ENCODE peak calls at places on chromosomes 12 and 14, in nine cellular contexts. D, F, P, B, V, M, Z, R and A are unnamed samples.

GRCh38 chr12:129357233-129357632 is 504.0 kb downstream of the GLT1D1 start:
- DNase-seq in D (no peak), F (no peak), P (no peak), B (no peak), V (no peak), M (no peak), Z (no peak), R (no peak), A (no peak)

GRCh38 chr12:100652488-100652887 is 79.0 kb downstream of the GAS2L3 start:
- DNase-seq in D (no peak), F (no peak), P (no peak), B (no peak), V (peak), M (no peak), Z (no peak), R (no peak), A (no peak)

GRCh38 chr14:60946773-60947172 is 34.1 kb downstream of the TRMT5 start:
- DNase-seq in D (no peak), F (no peak), P (no peak), B (no peak), V (no peak), M (no peak), Z (no peak), R (no peak), A (no peak)

GRCh38 chr12:9244894-9245293 is 36.7 kb upstream of the PZP start:
- DNase-seq in D (no peak), F (peak), P (peak), B (no peak), V (no peak), M (no peak), Z (no peak), R (no peak), A (no peak)

GRCh38 chr12:93571854-93572711 is at the start of gene SOCS2:
- DNase-seq in D (no peak), F (peak), P (peak), B (peak), V (peak), M (peak), Z (peak), R (peak), A (no peak)

GRCh38 chr12:120651821-120652220 is 11.4 kb downstream of the CABP1 start:
- DNase-seq in D (no peak), F (no peak), P (no peak), B (peak), V (no peak), M (no peak), Z (no peak), R (peak), A (no peak)

GRCh38 chr12:13193403-13194100 is 3.0 kb upstream of the EMP1 start:
- DNase-seq in D (no peak), F (no peak), P (no peak), B (no peak), V (peak), M (no peak), Z (no peak), R (no peak), A (peak)

GRCh38 chr12:44052554-44052953 is 216.7 kb downstream of the TMEM117 start:
- DNase-seq in D (no peak), F (no peak), P (no peak), B (no peak), V (no peak), M (no peak), Z (no peak), R (no peak), A (no peak)

GRCh38 chr12:50677858-50678257 is 86.0 kb upstream of the ATF1 start:
- DNase-seq in D (peak), F (no peak), P (no peak), B (peak), V (peak), M (no peak), Z (no peak), R (peak), A (no peak)

GRCh38 chr14:91774138-91775096 is 42.5 kb upstream of the CATSPERB start:
- DNase-seq in D (no peak), F (no peak), P (no peak), B (no peak), V (no peak), M (no peak), Z (no peak), R (no peak), A (no peak)

GRCh38 chr12:51886021-51886710 is 1.7 kb upstream of the ANKRD33 start:
- DNase-seq in D (peak), F (peak), P (peak), B (peak), V (peak), M (peak), Z (no peak), R (peak), A (peak)

GRCh38 chr14:67232066-67232465 is 9.2 kb upstream of the PALS1 start:
- DNase-seq in D (no peak), F (no peak), P (no peak), B (no peak), V (no peak), M (no peak), Z (no peak), R (no peak), A (no peak)

GRCh38 chr14:55781046-55781445 is 201.0 kb downstream of the KTN1 start:
- DNase-seq in D (peak), F (no peak), P (no peak), B (peak), V (peak), M (no peak), Z (no peak), R (no peak), A (no peak)

GRCh38 chr12:100953677-100954076 is 159.1 kb downstream of the ANO4 start:
- DNase-seq in D (no peak), F (no peak), P (no peak), B (no peak), V (peak), M (no peak), Z (no peak), R (no peak), A (no peak)

GRCh38 chr12:1594045-1594294 is 411 bp downstream of the FBXL14 start:
- DNase-seq in D (peak), F (no peak), P (peak), B (peak), V (no peak), M (no peak), Z (no peak), R (peak), A (no peak)

GRCh38 chr14:76446921-76447320 is 71.0 kb downstream of the ESRRB start:
- DNase-seq in D (no peak), F (no peak), P (no peak), B (no peak), V (no peak), M (no peak), Z (no peak), R (no peak), A (no peak)

GRCh38 chr14:34257505-34257904 is 204.5 kb downstream of the SPTSSA start:
- DNase-seq in D (no peak), F (no peak), P (no peak), B (no peak), V (no peak), M (no peak), Z (no peak), R (no peak), A (no peak)

GRCh38 chr12:94277426-94278000 is 129.1 kb downstream of the PLXNC1 start:
- DNase-seq in D (peak), F (no peak), P (no peak), B (peak), V (no peak), M (no peak), Z (no peak), R (peak), A (peak)

GRCh38 chr14:26276757-26277156 is 321.1 kb downstream of the NOVA1 start:
- DNase-seq in D (no peak), F (no peak), P (no peak), B (no peak), V (no peak), M (no peak), Z (peak), R (no peak), A (peak)

GRCh38 chr12:53451661-53452158 is at the start of gene PCBP2:
- DNase-seq in D (peak), F (peak), P (peak), B (peak), V (peak), M (peak), Z (peak), R (peak), A (peak)

GRCh38 chr12:57483466-57483865 is 3.8 kb upstream of the ARHGAP9 start:
- DNase-seq in D (peak), F (no peak), P (peak), B (peak), V (peak), M (no peak), Z (no peak), R (peak), A (no peak)

GRCh38 chr14:21093018-21093417 is 5.4 kb downstream of the ZNF219 start:
- DNase-seq in D (no peak), F (no peak), P (no peak), B (no peak), V (no peak), M (no peak), Z (no peak), R (no peak), A (no peak)

GRCh38 chr12:13368431-13368830 is 171.9 kb downstream of the EMP1 start:
- DNase-seq in D (no peak), F (no peak), P (no peak), B (no peak), V (no peak), M (no peak), Z (no peak), R (no peak), A (no peak)

GRCh38 chr14:60195179-60195810 is 30.1 kb upstream of the DHRS7 start:
- DNase-seq in D (no peak), F (no peak), P (peak), B (no peak), V (no peak), M (no peak), Z (no peak), R (no peak), A (no peak)

GRCh38 chr12:67268335-67268895 is 743 bp upstream of the CAND1 start:
- DNase-seq in D (peak), F (peak), P (peak), B (peak), V (peak), M (peak), Z (peak), R (peak), A (peak)

GRCh38 chr12:92121826-92122225 is 23.8 kb downstream of the BTG1 start:
- DNase-seq in D (no peak), F (no peak), P (no peak), B (no peak), V (no peak), M (no peak), Z (no peak), R (no peak), A (no peak)